ENCODE peak calls at places on chromosomes 12 and 14, in ten cellular contexts. One of them, this sample, is unnamed.
A peak's percentile ranks its signal among the peaks of the same experiment; 100 is the strongest.

GRCh38 chr14:106518054-106518943 is 991.9 kb downstream of the TMEM121 start:
- DNase-seq in heart right ventricle: no peak
- DNase-seq in body of pancreas: peak; percentile 30
- DNase-seq in hepatocyte: no peak
- DNase-seq in lower leg skin: no peak
- DNase-seq in GM12865: peak; percentile 54
- DNase-seq in activated CD8-positive, alpha-beta T cell treated with anti-CD3 and anti-CD28 coated beads for 36 hours: peak; percentile 94
- DNase-seq in nephron progenitor cell: no peak
- DNase-seq in IMR-90: no peak
- DNase-seq in fibroblast of the aortic adventitia: no peak
- DNase-seq in this sample: peak; percentile 29

GRCh38 chr12:27081668-27082091 is 698 bp downstream of the C12orf71 start:
- DNase-seq in heart right ventricle: no peak
- DNase-seq in body of pancreas: no peak
- DNase-seq in IMR-90: peak; percentile 15
- DNase-seq in GM12865: no peak
- DNase-seq in fibroblast of the aortic adventitia: peak; percentile 32
- DNase-seq in activated CD8-positive, alpha-beta T cell treated with anti-CD3 and anti-CD28 coated beads for 36 hours: no peak
- DNase-seq in hepatocyte: no peak
- DNase-seq in nephron progenitor cell: no peak
- DNase-seq in lower leg skin: no peak
- DNase-seq in this sample: no peak

GRCh38 chr14:103279129-103280025 is 54.7 kb upstream of the EIF5 start:
- DNase-seq in hepatocyte: no peak
- DNase-seq in nephron progenitor cell: peak; percentile 57
- DNase-seq in lower leg skin: peak; percentile 82
- DNase-seq in body of pancreas: peak; percentile 33
- DNase-seq in IMR-90: no peak
- DNase-seq in GM12865: no peak
- DNase-seq in activated CD8-positive, alpha-beta T cell treated with anti-CD3 and anti-CD28 coated beads for 36 hours: no peak
- DNase-seq in heart right ventricle: no peak
- DNase-seq in fibroblast of the aortic adventitia: no peak
- DNase-seq in this sample: no peak

GRCh38 chr14:36474593-36474992 is 45.4 kb downstream of the NKX2-1 start:
- DNase-seq in GM12865: no peak
- DNase-seq in heart right ventricle: no peak
- DNase-seq in fibroblast of the aortic adventitia: no peak
- DNase-seq in hepatocyte: no peak
- DNase-seq in nephron progenitor cell: no peak
- DNase-seq in body of pancreas: no peak
- DNase-seq in lower leg skin: no peak
- DNase-seq in activated CD8-positive, alpha-beta T cell treated with anti-CD3 and anti-CD28 coated beads for 36 hours: no peak
- DNase-seq in IMR-90: no peak
- DNase-seq in this sample: no peak

GRCh38 chr12:28172434-28173030 is 17.7 kb upstream of the CCDC91 start:
- DNase-seq in lower leg skin: no peak
- DNase-seq in fibroblast of the aortic adventitia: peak; percentile 81
- DNase-seq in hepatocyte: peak; percentile 50
- DNase-seq in IMR-90: peak; percentile 68
- DNase-seq in body of pancreas: peak; percentile 48
- DNase-seq in GM12865: peak; percentile 25
- DNase-seq in activated CD8-positive, alpha-beta T cell treated with anti-CD3 and anti-CD28 coated beads for 36 hours: peak; percentile 6
- DNase-seq in nephron progenitor cell: peak; percentile 15
- DNase-seq in heart right ventricle: no peak
- DNase-seq in this sample: no peak

GRCh38 chr14:32259368-32260013 is 56.4 kb upstream of the RNU6-8 start:
- DNase-seq in GM12865: peak; percentile 84
- DNase-seq in body of pancreas: no peak
- DNase-seq in activated CD8-positive, alpha-beta T cell treated with anti-CD3 and anti-CD28 coated beads for 36 hours: peak; percentile 38
- DNase-seq in fibroblast of the aortic adventitia: peak; percentile 55
- DNase-seq in hepatocyte: peak; percentile 61
- DNase-seq in nephron progenitor cell: no peak
- DNase-seq in lower leg skin: no peak
- DNase-seq in IMR-90: peak; percentile 63
- DNase-seq in heart right ventricle: no peak
- DNase-seq in this sample: peak; percentile 33

GRCh38 chr14:62428429-62429203 is 616.6 kb downstream of the KCNH5 start:
- DNase-seq in fibroblast of the aortic adventitia: no peak
- DNase-seq in heart right ventricle: no peak
- DNase-seq in GM12865: no peak
- DNase-seq in IMR-90: peak; percentile 65
- DNase-seq in lower leg skin: no peak
- DNase-seq in nephron progenitor cell: no peak
- DNase-seq in body of pancreas: no peak
- DNase-seq in activated CD8-positive, alpha-beta T cell treated with anti-CD3 and anti-CD28 coated beads for 36 hours: no peak
- DNase-seq in hepatocyte: peak; percentile 12
- DNase-seq in this sample: no peak

GRCh38 chr12:74449872-74450271 is 87.8 kb upstream of the ATXN7L3B start:
- DNase-seq in activated CD8-positive, alpha-beta T cell treated with anti-CD3 and anti-CD28 coated beads for 36 hours: no peak
- DNase-seq in heart right ventricle: no peak
- DNase-seq in hepatocyte: no peak
- DNase-seq in IMR-90: peak; percentile 71
- DNase-seq in fibroblast of the aortic adventitia: no peak
- DNase-seq in nephron progenitor cell: no peak
- DNase-seq in body of pancreas: no peak
- DNase-seq in lower leg skin: no peak
- DNase-seq in GM12865: no peak
- DNase-seq in this sample: no peak

GRCh38 chr14:87868920-87869319 is 124.1 kb downstream of the GALC start:
- DNase-seq in IMR-90: no peak
- DNase-seq in nephron progenitor cell: no peak
- DNase-seq in GM12865: no peak
- DNase-seq in body of pancreas: no peak
- DNase-seq in lower leg skin: no peak
- DNase-seq in heart right ventricle: no peak
- DNase-seq in fibroblast of the aortic adventitia: no peak
- DNase-seq in activated CD8-positive, alpha-beta T cell treated with anti-CD3 and anti-CD28 coated beads for 36 hours: no peak
- DNase-seq in hepatocyte: no peak
- DNase-seq in this sample: no peak

GRCh38 chr12:12645485-12645884 is 33.8 kb downstream of the CREBL2 start:
- DNase-seq in GM12865: peak; percentile 80
- DNase-seq in body of pancreas: peak; percentile 30
- DNase-seq in IMR-90: peak; percentile 40
- DNase-seq in activated CD8-positive, alpha-beta T cell treated with anti-CD3 and anti-CD28 coated beads for 36 hours: peak; percentile 45
- DNase-seq in heart right ventricle: peak; percentile 6
- DNase-seq in lower leg skin: no peak
- DNase-seq in nephron progenitor cell: no peak
- DNase-seq in fibroblast of the aortic adventitia: peak; percentile 50
- DNase-seq in hepatocyte: no peak
- DNase-seq in this sample: peak; percentile 48

GRCh38 chr12:25377475-25378179 is 126.9 kb upstream of the KRAS start:
- DNase-seq in heart right ventricle: no peak
- DNase-seq in lower leg skin: no peak
- DNase-seq in activated CD8-positive, alpha-beta T cell treated with anti-CD3 and anti-CD28 coated beads for 36 hours: peak; percentile 70
- DNase-seq in fibroblast of the aortic adventitia: peak; percentile 41
- DNase-seq in body of pancreas: peak; percentile 27
- DNase-seq in GM12865: peak; percentile 25
- DNase-seq in nephron progenitor cell: no peak
- DNase-seq in hepatocyte: peak; percentile 14
- DNase-seq in IMR-90: peak; percentile 94
- DNase-seq in this sample: no peak

GRCh38 chr14:33052899-33053400 is 114.3 kb downstream of the NPAS3 start:
- DNase-seq in hepatocyte: no peak
- DNase-seq in activated CD8-positive, alpha-beta T cell treated with anti-CD3 and anti-CD28 coated beads for 36 hours: no peak
- DNase-seq in heart right ventricle: no peak
- DNase-seq in lower leg skin: no peak
- DNase-seq in body of pancreas: no peak
- DNase-seq in fibroblast of the aortic adventitia: no peak
- DNase-seq in nephron progenitor cell: no peak
- DNase-seq in GM12865: no peak
- DNase-seq in IMR-90: no peak
- DNase-seq in this sample: no peak

GRCh38 chr12:1357171-1357570 is 237.2 kb downstream of the FBXL14 start:
- DNase-seq in lower leg skin: no peak
- DNase-seq in activated CD8-positive, alpha-beta T cell treated with anti-CD3 and anti-CD28 coated beads for 36 hours: no peak
- DNase-seq in IMR-90: peak; percentile 60
- DNase-seq in heart right ventricle: no peak
- DNase-seq in nephron progenitor cell: peak; percentile 14
- DNase-seq in fibroblast of the aortic adventitia: peak; percentile 18
- DNase-seq in body of pancreas: no peak
- DNase-seq in hepatocyte: no peak
- DNase-seq in GM12865: no peak
- DNase-seq in this sample: no peak

GRCh38 chr12:68406134-68406576 is 74.0 kb upstream of the MDM1 start:
- DNase-seq in lower leg skin: peak; percentile 98
- DNase-seq in hepatocyte: peak; percentile 59
- DNase-seq in IMR-90: peak; percentile 82
- DNase-seq in nephron progenitor cell: no peak
- DNase-seq in heart right ventricle: peak; percentile 95
- DNase-seq in activated CD8-positive, alpha-beta T cell treated with anti-CD3 and anti-CD28 coated beads for 36 hours: no peak
- DNase-seq in fibroblast of the aortic adventitia: peak; percentile 94
- DNase-seq in body of pancreas: peak; percentile 91
- DNase-seq in GM12865: no peak
- DNase-seq in this sample: no peak
- TF ChIP-seq CTCF in lower leg skin: no peak
- TF ChIP-seq CTCF in hepatocyte: peak; percentile 30
- TF ChIP-seq CTCF in IMR-90: peak; percentile 41
- TF ChIP-seq CTCF in nephron progenitor cell: no peak
- TF ChIP-seq CTCF in heart right ventricle: peak; percentile 62
- TF ChIP-seq CTCF in activated CD8-positive, alpha-beta T cell treated with anti-CD3 and anti-CD28 coated beads for 36 hours: no peak
- TF ChIP-seq CTCF in fibroblast of the aortic adventitia: peak; percentile 72
- TF ChIP-seq CTCF in body of pancreas: peak; percentile 42
- TF ChIP-seq CTCF in GM12865: no peak
- TF ChIP-seq CTCF in this sample: no peak

GRCh38 chr12:63787306-63787705 is 7.6 kb downstream of the RXYLT1 start:
- DNase-seq in IMR-90: peak; percentile 30
- DNase-seq in lower leg skin: no peak
- DNase-seq in hepatocyte: no peak
- DNase-seq in nephron progenitor cell: no peak
- DNase-seq in activated CD8-positive, alpha-beta T cell treated with anti-CD3 and anti-CD28 coated beads for 36 hours: no peak
- DNase-seq in GM12865: no peak
- DNase-seq in heart right ventricle: no peak
- DNase-seq in fibroblast of the aortic adventitia: peak; percentile 8
- DNase-seq in body of pancreas: no peak
- DNase-seq in this sample: no peak

GRCh38 chr12:63790608-63790945 is 10.9 kb downstream of the RXYLT1 start:
- DNase-seq in hepatocyte: no peak
- DNase-seq in lower leg skin: no peak
- DNase-seq in body of pancreas: no peak
- DNase-seq in IMR-90: no peak
- DNase-seq in fibroblast of the aortic adventitia: no peak
- DNase-seq in heart right ventricle: no peak
- DNase-seq in activated CD8-positive, alpha-beta T cell treated with anti-CD3 and anti-CD28 coated beads for 36 hours: no peak
- DNase-seq in nephron progenitor cell: no peak
- DNase-seq in GM12865: no peak
- DNase-seq in this sample: no peak

GRCh38 chr12:63795944-63796343 is 16.2 kb downstream of the RXYLT1 start:
- DNase-seq in body of pancreas: no peak
- DNase-seq in IMR-90: no peak
- DNase-seq in lower leg skin: no peak
- DNase-seq in nephron progenitor cell: no peak
- DNase-seq in heart right ventricle: no peak
- DNase-seq in fibroblast of the aortic adventitia: no peak
- DNase-seq in GM12865: no peak
- DNase-seq in activated CD8-positive, alpha-beta T cell treated with anti-CD3 and anti-CD28 coated beads for 36 hours: no peak
- DNase-seq in hepatocyte: no peak
- DNase-seq in this sample: no peak

GRCh38 chr12:63795032-63795687 is 15.5 kb downstream of the RXYLT1 start:
- DNase-seq in fibroblast of the aortic adventitia: no peak
- DNase-seq in body of pancreas: no peak
- DNase-seq in hepatocyte: no peak
- DNase-seq in heart right ventricle: no peak
- DNase-seq in activated CD8-positive, alpha-beta T cell treated with anti-CD3 and anti-CD28 coated beads for 36 hours: no peak
- DNase-seq in IMR-90: no peak
- DNase-seq in GM12865: no peak
- DNase-seq in lower leg skin: no peak
- DNase-seq in nephron progenitor cell: no peak
- DNase-seq in this sample: no peak

GRCh38 chr12:63792333-63792732 is 12.6 kb downstream of the RXYLT1 start:
- DNase-seq in lower leg skin: no peak
- DNase-seq in fibroblast of the aortic adventitia: no peak
- DNase-seq in body of pancreas: no peak
- DNase-seq in activated CD8-positive, alpha-beta T cell treated with anti-CD3 and anti-CD28 coated beads for 36 hours: no peak
- DNase-seq in IMR-90: no peak
- DNase-seq in hepatocyte: no peak
- DNase-seq in nephron progenitor cell: no peak
- DNase-seq in GM12865: no peak
- DNase-seq in heart right ventricle: no peak
- DNase-seq in this sample: no peak
- TF ChIP-seq CTCF in lower leg skin: no peak
- TF ChIP-seq CTCF in fibroblast of the aortic adventitia: no peak
- TF ChIP-seq CTCF in body of pancreas: no peak
- TF ChIP-seq CTCF in activated CD8-positive, alpha-beta T cell treated with anti-CD3 and anti-CD28 coated beads for 36 hours: no peak
- TF ChIP-seq CTCF in IMR-90: no peak
- TF ChIP-seq CTCF in hepatocyte: no peak
- TF ChIP-seq CTCF in nephron progenitor cell: no peak
- TF ChIP-seq CTCF in GM12865: no peak
- TF ChIP-seq CTCF in heart right ventricle: no peak
- TF ChIP-seq CTCF in this sample: no peak

DNA sequence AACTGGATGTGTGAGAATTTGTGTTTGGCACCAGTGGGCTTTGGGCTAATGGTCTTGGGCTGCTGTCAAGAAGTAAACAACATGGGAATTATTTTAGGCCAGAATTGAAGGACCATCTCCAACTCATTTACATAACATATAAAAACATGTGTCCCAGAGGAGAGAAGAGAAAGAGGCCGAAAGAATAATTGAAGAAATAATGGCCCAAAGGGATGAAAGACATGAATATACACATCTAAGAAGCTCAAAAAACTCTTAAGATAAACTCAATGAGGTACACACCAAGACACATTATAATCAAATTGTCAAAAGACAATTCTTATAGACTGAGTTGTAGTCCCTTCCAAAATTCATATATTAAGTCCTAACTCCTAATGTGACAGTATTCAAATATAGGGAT is 56.1 kb upstream of the SCAF11 start:
- DNase-seq in IMR-90: no peak
- DNase-seq in fibroblast of the aortic adventitia: no peak
- DNase-seq in hepatocyte: no peak
- DNase-seq in body of pancreas: no peak
- DNase-seq in nephron progenitor cell: no peak
- DNase-seq in activated CD8-positive, alpha-beta T cell treated with anti-CD3 and anti-CD28 coated beads for 36 hours: no peak
- DNase-seq in lower leg skin: no peak
- DNase-seq in GM12865: no peak
- DNase-seq in heart right ventricle: no peak
- DNase-seq in this sample: no peak
- TF ChIP-seq CTCF in IMR-90: no peak
- TF ChIP-seq CTCF in fibroblast of the aortic adventitia: no peak
- TF ChIP-seq CTCF in hepatocyte: no peak
- TF ChIP-seq CTCF in body of pancreas: no peak
- TF ChIP-seq CTCF in nephron progenitor cell: no peak
- TF ChIP-seq CTCF in activated CD8-positive, alpha-beta T cell treated with anti-CD3 and anti-CD28 coated beads for 36 hours: no peak
- TF ChIP-seq CTCF in lower leg skin: no peak
- TF ChIP-seq CTCF in GM12865: no peak
- TF ChIP-seq CTCF in heart right ventricle: no peak
- TF ChIP-seq CTCF in this sample: no peak

DNA sequence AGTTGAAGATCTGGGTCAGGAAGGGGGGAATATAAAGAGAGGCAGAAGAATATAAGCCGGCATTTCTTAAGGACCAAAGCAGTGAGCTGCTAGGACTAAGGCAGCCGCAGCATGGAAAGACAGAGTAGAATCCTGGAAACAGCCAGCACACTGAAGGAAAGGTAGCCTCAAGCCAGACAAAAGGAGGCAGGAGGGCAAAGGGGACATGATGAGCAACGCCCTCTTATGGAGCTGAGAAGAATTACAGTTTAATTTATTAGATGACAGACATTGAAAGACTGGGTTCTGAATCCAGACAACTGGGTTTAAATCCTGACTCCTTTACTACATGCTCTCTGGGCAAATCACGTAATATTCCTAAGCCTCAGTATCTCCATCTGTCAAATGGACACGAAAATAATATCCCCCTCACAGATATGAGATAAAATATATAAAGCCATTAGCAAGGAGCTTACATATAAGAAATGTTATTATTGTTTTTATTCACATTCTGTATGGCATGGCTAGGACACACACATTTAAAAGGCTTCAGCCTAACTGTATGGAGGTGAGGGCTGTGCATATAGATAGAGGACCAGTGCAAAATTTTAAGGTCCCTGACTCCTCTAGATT is 8.1 kb upstream of the PCED1B start:
- DNase-seq in body of pancreas: no peak
- DNase-seq in GM12865: no peak
- DNase-seq in activated CD8-positive, alpha-beta T cell treated with anti-CD3 and anti-CD28 coated beads for 36 hours: no peak
- DNase-seq in fibroblast of the aortic adventitia: no peak
- DNase-seq in lower leg skin: no peak
- DNase-seq in heart right ventricle: no peak
- DNase-seq in IMR-90: no peak
- DNase-seq in nephron progenitor cell: no peak
- DNase-seq in hepatocyte: peak; percentile 28
- DNase-seq in this sample: peak; percentile 30
- TF ChIP-seq CTCF in body of pancreas: peak; percentile 60
- TF ChIP-seq CTCF in GM12865: peak; percentile 38
- TF ChIP-seq CTCF in activated CD8-positive, alpha-beta T cell treated with anti-CD3 and anti-CD28 coated beads for 36 hours: peak; percentile 76
- TF ChIP-seq CTCF in fibroblast of the aortic adventitia: peak; percentile 39
- TF ChIP-seq CTCF in lower leg skin: no peak
- TF ChIP-seq CTCF in heart right ventricle: peak; percentile 27
- TF ChIP-seq CTCF in IMR-90: peak; percentile 36
- TF ChIP-seq CTCF in nephron progenitor cell: peak; percentile 47
- TF ChIP-seq CTCF in hepatocyte: peak; percentile 46
- TF ChIP-seq CTCF in this sample: peak; percentile 51

This sample was measured in GM13977.